ENCODE peak calls at places on chromosome 7, in four cellular contexts. B, L, C and P are unnamed samples.

GRCh38 chr7:35468606-35469005 is 214.7 kb upstream of the TBX20 start:
- DNase-seq in C (no peak), L (no peak), B (no peak), P (no peak)

GRCh38 chr7:17041324-17041723 is 159.5 kb upstream of the AGR3 start:
- DNase-seq in B (no peak), C (no peak), L (peak; percentile 3), P (no peak)

GRCh38 chr7:65809982-65810288 is 62.9 kb upstream of the VKORC1L1 start:
- DNase-seq in C (no peak), L (no peak), B (no peak), P (no peak)

GRCh38 chr7:155972247-155972646 is 160.0 kb upstream of the SHH start:
- DNase-seq in L (no peak), B (no peak), C (no peak), P (no peak)

GRCh38 chr7:98119257-98119918 is 12.7 kb downstream of the LMTK2 start:
- DNase-seq in B (no peak), L (peak; percentile 53), C (no peak), P (no peak)

GRCh38 chr7:696426-697258 is 29.9 kb upstream of the DNAAF5 start:
- DNase-seq in B (no peak), L (no peak), C (no peak), P (no peak)

GRCh38 chr7:101163281-101164070 is 1.9 kb downstream of the VGF start:
- DNase-seq in B (peak; percentile 78), C (no peak), L (no peak), P (no peak)

GRCh38 chr7:6500691-6501090 is 50.6 kb downstream of the GRID2IP start:
- DNase-seq in L (no peak), C (no peak), B (no peak), P (no peak)

GRCh38 chr7:79454325-79454960 is 976 bp upstream of the MAGI2 start:
- DNase-seq in B (no peak), C (no peak), L (no peak), P (peak; percentile 39)

GRCh38 chr7:44531421-44532380 is 9.4 kb downstream of the NPC1L1 start:
- DNase-seq in B (no peak), C (no peak), L (no peak), P (peak; percentile 4)

GRCh38 chr7:22990588-22990949 is 23.4 kb downstream of the HYCC1 start:
- DNase-seq in L (no peak), B (no peak), C (no peak), P (no peak)

GRCh38 chr7:28112883-28113540 is 67.6 kb downstream of the JAZF1 start:
- DNase-seq in L (peak; percentile 4), B (no peak), C (no peak), P (no peak)

GRCh38 chr7:143345428-143345900 is 17.0 kb downstream of the FAM131B start:
- DNase-seq in L (no peak), C (no peak), B (peak; percentile 90), P (peak; percentile 89)

GRCh38 chr7:54915870-54916598 is 102.8 kb upstream of the EGFR start:
- DNase-seq in L (no peak), B (no peak), C (no peak), P (no peak)

GRCh38 chr7:106062006-106062405 is 50.1 kb downstream of the SYPL1 start:
- DNase-seq in C (no peak), L (no peak), B (no peak), P (no peak)

GRCh38 chr7:55129409-55130078 is 110.7 kb downstream of the EGFR start:
- DNase-seq in C (no peak), L (no peak), B (no peak), P (no peak)

GRCh38 chr7:86788948-86789347 is 145.2 kb downstream of the GRM3 start:
- DNase-seq in L (no peak), B (no peak), C (no peak), P (no peak)

GRCh38 chr7:101602484-101603241 is 26.4 kb downstream of the MYL10 start:
- DNase-seq in L (peak; percentile 72), B (peak; percentile 89), C (peak; percentile 0), P (peak; percentile 86)

GRCh38 chr7:28075674-28076358 is 104.8 kb downstream of the JAZF1 start:
- DNase-seq in L (no peak), C (no peak), B (no peak), P (no peak)

GRCh38 chr7:40793132-40793531 is 658.3 kb downstream of the SUGCT start:
- DNase-seq in C (no peak), B (no peak), L (no peak), P (no peak)

GRCh38 chr7:859368-860030 is 16.9 kb upstream of the GET4 start:
- DNase-seq in L (no peak), B (no peak), C (no peak), P (no peak)

GRCh38 chr7:75987805-75988630 is 6.4 kb downstream of the TMEM120A start:
- DNase-seq in L (no peak), B (no peak), C (no peak), P (no peak)

GRCh38 chr7:114182837-114183236 is 231.8 kb upstream of the FOXP2 start:
- DNase-seq in C (no peak), L (peak; percentile 6), B (no peak), P (no peak)

GRCh38 chr7:113730309-113730955 is 188.4 kb downstream of the PPP1R3A start:
- DNase-seq in L (no peak), B (no peak), C (no peak), P (no peak)

DNA sequence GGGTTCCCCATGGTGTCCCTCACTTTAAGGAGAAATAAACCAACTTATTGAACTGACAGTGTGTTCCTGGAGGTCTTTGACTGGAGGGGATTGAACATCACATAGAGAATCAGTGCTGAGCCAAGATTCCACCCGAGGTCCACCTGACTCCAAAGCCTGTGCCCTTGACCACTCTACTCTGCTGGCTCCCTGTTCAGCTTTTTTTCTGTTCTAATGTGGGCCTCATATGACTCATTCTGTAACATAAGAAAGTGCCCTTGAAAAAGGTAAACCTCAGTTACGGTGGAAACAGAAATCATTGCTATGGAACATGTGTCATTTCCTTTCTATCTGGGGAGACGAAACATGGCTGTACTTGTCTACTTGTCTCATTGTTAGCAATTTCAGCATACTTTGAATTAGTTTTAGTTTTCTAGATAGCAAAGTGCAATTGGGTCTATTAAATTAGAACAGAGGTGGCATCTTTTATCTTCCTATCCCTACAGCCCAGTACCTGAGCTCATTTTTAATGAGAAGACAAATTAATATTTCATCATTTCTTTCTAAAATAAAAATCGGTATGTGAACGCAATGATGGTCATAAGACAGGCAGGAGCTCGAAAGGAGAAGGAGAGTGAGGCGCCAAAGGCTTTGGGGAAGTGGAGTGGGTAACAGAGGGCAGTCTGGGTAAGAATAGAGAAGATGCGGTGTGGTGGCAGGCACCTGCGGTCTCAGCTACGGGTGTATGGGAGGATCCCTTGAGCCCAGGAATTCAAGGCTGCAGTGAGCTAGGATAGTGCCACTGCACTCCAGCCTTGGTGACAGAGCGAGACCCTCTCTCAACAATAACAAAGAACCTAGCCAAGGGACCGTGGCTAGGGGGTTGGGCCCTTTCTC is 1.5 kb downstream of the GSDME start:
- DNase-seq in L (peak; percentile 80), C (peak; percentile 84), B (no peak), P (no peak)
- TF ChIP-seq FOXK2 in L (no peak), C (no peak), B (no peak), P (no peak)

GRCh38 chr7:128210590-128211570 is 30.2 kb upstream of the LEP start:
- DNase-seq in B (no peak), L (no peak), C (no peak), P (no peak)

GRCh38 chr7:128210036-128210347 is 31.1 kb upstream of the LEP start:
- DNase-seq in C (no peak), B (no peak), L (no peak), P (no peak)

GRCh38 chr7:128207609-128208008 is 33.5 kb upstream of the LEP start:
- DNase-seq in L (no peak), B (no peak), C (no peak), P (no peak)

GRCh38 chr7:128211626-128212025 is 29.5 kb upstream of the LEP start:
- DNase-seq in L (no peak), C (no peak), B (no peak), P (no peak)

DNA sequence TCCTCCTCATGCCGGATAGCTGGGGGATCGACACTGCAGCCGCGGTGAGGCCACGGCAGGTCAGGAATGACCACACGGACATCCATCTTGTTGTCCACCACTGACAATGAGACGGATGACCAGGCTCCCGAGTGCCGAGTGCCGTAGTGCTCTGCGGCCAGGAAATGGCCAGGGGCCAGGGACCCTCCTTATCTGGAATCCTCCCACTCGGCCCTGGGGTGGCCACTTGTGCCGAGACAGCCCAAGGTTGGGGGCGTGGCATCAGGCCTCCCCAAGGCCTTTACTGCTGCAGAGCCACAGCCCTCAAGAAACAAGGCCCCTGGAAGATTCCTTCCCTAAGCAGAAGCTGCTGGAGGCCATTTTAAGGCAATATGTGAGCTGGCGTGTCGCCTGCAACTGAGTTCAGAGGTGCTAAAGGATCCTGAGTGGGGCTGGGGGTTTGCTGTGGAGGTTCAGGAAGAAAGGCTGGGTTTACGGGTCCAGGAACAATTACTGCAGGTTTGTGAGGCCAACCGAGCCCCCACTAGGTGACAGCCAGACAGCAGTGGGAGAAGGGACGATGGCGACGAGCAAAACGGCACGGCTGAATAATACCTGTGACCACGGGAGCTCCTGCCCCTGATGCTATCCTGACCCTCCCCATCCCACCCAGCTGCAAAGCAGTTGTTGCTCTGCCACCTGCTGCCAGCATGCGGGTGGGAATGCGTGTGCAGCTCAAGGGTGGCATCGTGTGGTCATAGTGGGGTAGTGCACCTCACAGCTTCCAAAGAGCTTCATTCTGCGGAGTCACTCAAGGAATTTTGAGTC is 31.6 kb upstream of the LEP start:
- DNase-seq in C (peak; percentile 13), L (peak; percentile 66), B (peak; percentile 89), P (peak; percentile 86)
- TF ChIP-seq FOXK2 in C (no peak), L (no peak), B (peak; percentile 74), P (no peak)

GRCh38 chr7:33841658-33842057 is 63.7 kb upstream of the BMPER start:
- DNase-seq in C (no peak), B (no peak), L (no peak), P (no peak)
- TF ChIP-seq FOXK2 in C (no peak), B (no peak), L (no peak), P (no peak)

GRCh38 chr7:25952277-25953057 is 199.5 kb upstream of the NFE2L3 start:
- DNase-seq in L (peak; percentile 93), B (no peak), C (no peak), P (peak; percentile 47)
- TF ChIP-seq FOXK2 in L (no peak), B (no peak), C (no peak), P (no peak)

GRCh38 chr7:135773451-135773850 is 24.8 kb upstream of the FAM180A start:
- DNase-seq in C (no peak), L (no peak), B (no peak), P (no peak)

GRCh38 chr7:135771051-135771450 is 22.4 kb upstream of the FAM180A start:
- DNase-seq in B (no peak), C (no peak), L (no peak), P (no peak)

GRCh38 chr7:135772639-135773019 is 24.0 kb upstream of the FAM180A start:
- DNase-seq in L (no peak), B (no peak), C (no peak), P (no peak)

GRCh38 chr7:135770139-135770710 is 21.6 kb upstream of the FAM180A start:
- DNase-seq in C (no peak), B (no peak), L (no peak), P (no peak)

DNA sequence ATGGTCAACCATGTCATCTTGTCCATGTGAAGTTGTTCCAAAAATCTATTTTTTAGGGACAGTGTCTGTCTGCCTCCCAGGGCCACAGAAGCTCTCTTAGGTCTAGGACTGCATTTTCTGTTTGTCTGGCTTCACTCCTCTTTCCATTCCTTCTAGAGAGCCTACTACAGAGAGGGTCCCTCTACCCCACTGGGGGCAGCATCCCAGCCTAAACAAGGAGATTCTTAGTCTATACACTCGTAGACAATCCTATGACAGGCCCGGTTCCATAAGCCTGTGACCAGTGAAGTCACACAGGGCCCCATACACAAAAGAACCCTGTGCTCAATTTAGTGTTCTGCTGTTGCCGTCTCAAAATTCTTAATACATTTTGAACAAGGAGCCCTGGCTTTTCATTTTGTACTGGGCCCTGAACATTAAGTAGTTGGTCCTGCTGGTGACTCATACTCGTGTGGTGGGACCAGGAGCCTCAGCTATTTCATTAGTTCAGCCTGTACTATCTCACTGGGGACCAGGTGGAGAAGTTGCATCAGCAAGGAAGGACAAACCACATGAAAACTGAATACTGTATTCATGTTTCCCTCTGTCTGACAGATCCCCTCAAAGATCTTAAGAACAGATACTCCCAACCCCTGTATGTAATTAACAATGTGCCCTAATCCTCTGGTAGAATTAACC is 23.5 kb upstream of the FAM180A start:
- DNase-seq in L (no peak), C (no peak), B (peak; percentile 30), P (no peak)
- TF ChIP-seq FOXK2 in L (no peak), C (no peak), B (no peak), P (no peak)